ENCODE peak calls at places on chromosome 6, in six cellular contexts. W, L, G, I, K and R are unnamed samples.

GRCh38 chr6:33207569-33208088 is 671 bp upstream of the RING1 start:
- DNase-seq in W (no peak), L (peak), G (peak), I (peak), K (peak), R (peak)

GRCh38 chr6:165663283-165663735 is 268 bp upstream of the PDE10A start:
- DNase-seq in W (no peak), L (no peak), G (no peak), I (peak), K (peak), R (peak)

GRCh38 chr6:54020311-54020710 is 90.9 kb upstream of the MLIP start:
- DNase-seq in W (no peak), L (no peak), G (no peak), I (no peak), K (no peak), R (no peak)

GRCh38 chr6:137736048-137736846 is 130.8 kb upstream of the TNFAIP3 start:
- DNase-seq in W (peak), L (no peak), G (no peak), I (no peak), K (no peak), R (no peak)

GRCh38 chr6:113888493-113888892 is 31.3 kb downstream of the MARCKS start:
- DNase-seq in W (no peak), L (no peak), G (no peak), I (no peak), K (no peak), R (no peak)

GRCh38 chr6:158686791-158687381 is 37.0 kb downstream of the SYTL3 start:
- DNase-seq in W (peak), L (no peak), G (peak), I (no peak), K (no peak), R (no peak)

GRCh38 chr6:120965814-120966213 is 368.5 kb downstream of the TBC1D32 start:
- DNase-seq in W (no peak), L (no peak), G (no peak), I (no peak), K (no peak), R (no peak)

GRCh38 chr6:5644523-5645183 is 362.1 kb downstream of the NRN1 start:
- DNase-seq in W (no peak), L (no peak), G (no peak), I (no peak), K (no peak), R (no peak)

GRCh38 chr6:89508755-89509563 is 76.0 kb downstream of the ANKRD6 start:
- DNase-seq in W (no peak), L (no peak), G (no peak), I (no peak), K (peak), R (no peak)

GRCh38 chr6:47741807-47742206 is 40.0 kb upstream of the OPN5 start:
- DNase-seq in W (no peak), L (no peak), G (no peak), I (peak), K (peak), R (no peak)

GRCh38 chr6:1082040-1082935 is 229.6 kb upstream of the FOXQ1 start:
- DNase-seq in W (no peak), L (no peak), G (no peak), I (no peak), K (peak), R (no peak)

GRCh38 chr6:37994238-37994637 is 174.7 kb downstream of the ZFAND3 start:
- DNase-seq in W (no peak), L (no peak), G (no peak), I (no peak), K (peak), R (no peak)

GRCh38 chr6:81075974-81076373 is 676.5 kb downstream of the TENT5A start:
- DNase-seq in W (no peak), L (no peak), G (no peak), I (no peak), K (peak), R (no peak)

GRCh38 chr6:35678021-35678654 is 10.6 kb downstream of the FKBP5 start:
- DNase-seq in W (no peak), L (no peak), G (no peak), I (no peak), K (peak), R (no peak)

GRCh38 chr6:36523936-36524499 is 23.3 kb downstream of the STK38 start:
- DNase-seq in W (no peak), L (no peak), G (no peak), I (no peak), K (no peak), R (no peak)

GRCh38 chr6:144197919-144198318 is 47.6 kb downstream of the STX11 start:
- DNase-seq in W (no peak), L (no peak), G (no peak), I (no peak), K (no peak), R (no peak)

GRCh38 chr6:121627761-121628160 is 192.3 kb downstream of the GJA1 start:
- DNase-seq in W (no peak), L (no peak), G (no peak), I (no peak), K (no peak), R (no peak)